ENCODE peak calls at places on chromosomes 4 and X, in six cellular contexts. C, O, A, Y, N and Z are unnamed samples.

GRCh38 chr4:176569301-176569700 is 223.4 kb downstream of the VEGFC start:
- DNase-seq in C (no peak), O (no peak), A (no peak), Y (no peak), N (no peak), Z (no peak)

GRCh38 chrX:40097101-40097491 is 662 bp downstream of the BCOR start:
- DNase-seq in C (no peak), O (no peak), A (no peak), Y (peak; percentile 50), N (no peak), Z (no peak)

GRCh38 chr4:2786152-2786671 is 6.7 kb upstream of the SH3BP2 start:
- DNase-seq in C (peak; percentile 62), O (no peak), A (peak; percentile 69), Y (no peak), N (no peak), Z (no peak)

GRCh38 chr4:142080960-142081359 is 444.6 kb downstream of the IL15 start:
- DNase-seq in C (no peak), O (no peak), A (no peak), Y (no peak), N (no peak), Z (no peak)

GRCh38 chr4:109730294-109731051 is 603 bp upstream of the PLA2G12A start:
- DNase-seq in C (no peak), O (peak; percentile 12), A (no peak), Y (no peak), N (peak; percentile 73), Z (peak; percentile 47)

GRCh38 chrX:110318664-110318968 is 731 bp upstream of the AMMECR1 start:
- DNase-seq in C (no peak), O (no peak), A (no peak), Y (no peak), N (no peak), Z (no peak)

GRCh38 chr4:131370846-131371245 is 1778.2 kb upstream of the PCDH10 start:
- DNase-seq in C (no peak), O (no peak), A (no peak), Y (no peak), N (no peak), Z (no peak)

GRCh38 chrX:19535481-19535880 is 20.2 kb upstream of the MAP3K15 start:
- DNase-seq in C (no peak), O (no peak), A (no peak), Y (no peak), N (no peak), Z (peak; percentile 33)

GRCh38 chrX:138877746-138878145 is 166.2 kb upstream of the FGF13 start:
- DNase-seq in C (no peak), O (no peak), A (no peak), Y (no peak), N (no peak), Z (no peak)

GRCh38 chr4:89813197-89813596 is 23.8 kb downstream of the SNCA start:
- DNase-seq in C (no peak), O (no peak), A (no peak), Y (no peak), N (no peak), Z (no peak)

GRCh38 chr4:158356331-158356730 is 146.0 kb downstream of the TMEM144 start:
- DNase-seq in C (no peak), O (no peak), A (no peak), Y (no peak), N (no peak), Z (no peak)

GRCh38 chrX:120251471-120252011 is 929 bp downstream of the ZBTB33 start:
- DNase-seq in C (no peak), O (no peak), A (peak; percentile 15), Y (peak; percentile 43), N (no peak), Z (peak; percentile 12)

GRCh38 chr4:122746485-122746965 is 14.0 kb downstream of the BBS12 start:
- DNase-seq in C (no peak), O (no peak), A (no peak), Y (peak; percentile 28), N (no peak), Z (no peak)

GRCh38 chr4:53688186-53688790 is 97.0 kb upstream of the LNX1 start:
- DNase-seq in C (no peak), O (no peak), A (peak; percentile 26), Y (no peak), N (peak; percentile 72), Z (peak; percentile 78)

GRCh38 chrX:132810488-132810887 is 147.9 kb downstream of the HS6ST2 start:
- DNase-seq in C (no peak), O (no peak), A (no peak), Y (no peak), N (no peak), Z (no peak)

GRCh38 chrX:108740299-108740774 is 4.0 kb upstream of the IRS4 start:
- DNase-seq in C (no peak), O (no peak), A (no peak), Y (no peak), N (no peak), Z (no peak)

GRCh38 chr4:106690487-106690886 is 321.9 kb upstream of the GIMD1 start:
- DNase-seq in C (no peak), O (no peak), A (no peak), Y (peak; percentile 20), N (no peak), Z (peak; percentile 35)

GRCh38 chrX:38018734-38019410 is 12.5 kb downstream of the SYTL5 start:
- DNase-seq in C (no peak), O (no peak), A (no peak), Y (no peak), N (no peak), Z (no peak)

GRCh38 chr4:15513545-15513944 is 43.9 kb downstream of the CC2D2A start:
- DNase-seq in C (no peak), O (no peak), A (no peak), Y (no peak), N (no peak), Z (no peak)

GRCh38 chr4:37489697-37490096 is 196.5 kb downstream of the RELL1 start:
- DNase-seq in C (no peak), O (no peak), A (no peak), Y (no peak), N (no peak), Z (no peak)